ENCODE peak calls at places on chromosomes 12 and 14, in five cellular contexts. L is right cardiac atrium; I is CD8-positive, alpha-beta T cell; S is endothelial cell of umbilical vein; G is aorta. M is an unnamed sample. For H3K27me3, the result is how much of the 10 kb centered on the place peaks cover.

GRCh38 chr14:74038015-74038859 is 19.1 kb downstream of the BBOF1 start:
- DNase-seq in S (peak), I (no peak), G (no peak), L (no peak), M (no peak)

GRCh38 chr12:49885118-49885517 is 18.6 kb downstream of the FAIM2 start:
- DNase-seq in I (no peak), G (no peak), S (no peak), L (no peak), M (no peak)

GRCh38 chr14:103100281-103101121 is 6.0 kb downstream of the EXOC3L4 start:
- DNase-seq in I (no peak), G (no peak), L (no peak), S (no peak), M (no peak)

GRCh38 chr12:94140556-94140955 is 7.8 kb upstream of the PLXNC1 start:
- DNase-seq in L (no peak), I (peak), G (no peak), S (no peak), M (no peak)

GRCh38 chr12:14264777-14265176 is 100.7 kb upstream of the ATF7IP start:
- DNase-seq in S (no peak), I (no peak), L (no peak), G (no peak), M (no peak)

GRCh38 chr12:115598827-115599226 is 678.7 kb downstream of the MED13L start:
- DNase-seq in I (no peak), S (no peak), L (peak), G (no peak), M (peak)

GRCh38 chr12:96187675-96188355 is 6.4 kb upstream of the ELK3 start:
- DNase-seq in S (no peak), L (no peak), G (no peak), I (no peak), M (no peak)

GRCh38 chr12:120453977-120454376 is 7.7 kb downstream of the GATC start:
- DNase-seq in L (no peak), G (no peak), S (peak), I (no peak), M (no peak)

GRCh38 chr12:93336344-93336743 is 41.4 kb upstream of the NUDT4 start:
- DNase-seq in S (no peak), G (no peak), I (no peak), L (no peak), M (no peak)

GRCh38 chr14:49992901-49993335 is 100.0 kb downstream of the ARF6 start:
- DNase-seq in I (no peak), S (no peak), G (no peak), L (peak), M (no peak)

GRCh38 chr12:21054334-21054733 is 76.7 kb upstream of the SLCO1B1 start:
- DNase-seq in S (no peak), L (no peak), G (no peak), I (no peak), M (no peak)

GRCh38 chr14:73736842-73737241 is 22.7 kb upstream of the PNMA1 start:
- DNase-seq in I (no peak), G (no peak), S (no peak), L (no peak), M (no peak)

GRCh38 chr12:71371132-71371531 is 68.5 kb upstream of the LGR5 start:
- DNase-seq in G (no peak), S (no peak), L (no peak), I (no peak), M (no peak)

GRCh38 chr12:60333461-60333860 is 737.6 kb downstream of the SLC16A7 start:
- DNase-seq in G (no peak), S (peak), I (no peak), L (no peak), M (no peak)

GRCh38 chr12:116614194-116614885 is 55.2 kb downstream of the MAP1LC3B2 start:
- DNase-seq in S (no peak), I (no peak), L (no peak), G (peak), M (no peak)
- H3K27ac ChIP-seq in S (no peak), I (no peak), L (no peak), G (no peak), M (no peak)

DNA sequence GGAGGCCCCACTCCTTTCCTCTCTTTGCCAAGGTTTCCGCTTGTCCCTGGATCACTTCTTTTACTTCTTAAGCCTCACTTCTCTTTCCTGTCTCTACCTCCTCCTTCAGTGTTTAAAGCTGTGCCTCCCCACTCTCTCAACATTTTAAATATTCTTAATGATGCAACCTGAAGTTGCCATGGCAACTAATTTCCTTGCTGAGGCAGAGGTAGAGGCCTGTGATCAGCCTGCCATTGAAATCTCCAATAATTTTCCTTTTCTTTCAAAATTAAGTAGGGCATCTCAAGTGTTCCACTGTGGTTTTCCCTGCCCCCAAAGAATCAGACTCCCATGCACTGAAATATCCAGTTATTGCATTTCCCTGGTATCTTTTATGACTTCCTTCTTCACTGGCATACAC is 108.6 kb upstream of the VRK1 start:
- DNase-seq in I (no peak), S (no peak), G (no peak), L (no peak), M (no peak)
- H3K27me3 ChIP-seq in I (under half), S (under half), G (under half), L (under half), M (under half)

GRCh38 chr12:57157588-57158173 is 10.3 kb upstream of the LRP1-AS start:
- DNase-seq in G (no peak), I (no peak), L (no peak), S (no peak), M (no peak)
- H3K27ac ChIP-seq in G (no peak), I (no peak), L (no peak), S (no peak), M (peak)

GRCh38 chr12:52570511-52570910 is 3.1 kb downstream of the KRT74 start:
- DNase-seq in L (no peak), S (no peak), G (no peak), I (no peak), M (no peak)
- H3K27me3 ChIP-seq in L (under half), S (under half), G (under half), I (under half), M (under half)

GRCh38 chr14:23568021-23568599 is 519 bp upstream of the AP1G2 start:
- DNase-seq in G (no peak), I (no peak), L (no peak), S (no peak), M (no peak)
- H3K27ac ChIP-seq in G (no peak), I (peak), L (no peak), S (no peak), M (peak)

GRCh38 chr12:57244306-57244696 is 6.7 kb downstream of the STAC3 start:
- DNase-seq in S (no peak), G (no peak), I (no peak), L (no peak), M (no peak)

GRCh38 chr12:57243521-57244305 is 7.3 kb downstream of the STAC3 start:
- DNase-seq in G (peak), I (peak), L (peak), S (peak), M (peak)

GRCh38 chr12:57241556-57242310 is 9.3 kb downstream of the STAC3 start:
- DNase-seq in I (no peak), S (no peak), G (peak), L (no peak), M (no peak)

GRCh38 chr12:57242329-57242690 is 8.7 kb downstream of the STAC3 start:
- DNase-seq in G (no peak), I (no peak), S (no peak), L (no peak), M (peak)

GRCh38 chr12:57242691-57243454 is 8.1 kb downstream of the STAC3 start:
- DNase-seq in I (peak), L (peak), G (peak), S (peak), M (peak)
- H3K27me3 ChIP-seq in I (under half), L (under half), G (under half), S (under half), M (under half)